ENCODE peak calls at places on chromosome 10, in nine cellular contexts. T, F, N, J, W, U, I, V and G are unnamed samples.

GRCh38 chr10:92538231-92538958 is 35.5 kb downstream of the IDE start:
- DNase-seq in V (no peak), J (no peak), U (no peak), N (no peak), I (no peak), W (no peak), F (no peak), T (no peak), G (no peak)

GRCh38 chr10:26259341-26259740 is 42.8 kb downstream of the GAD2 start:
- DNase-seq in F (no peak), J (no peak), T (no peak), W (no peak), U (no peak), V (no peak), I (no peak), N (no peak), G (no peak)

GRCh38 chr10:22669163-22669711 is 45.1 kb downstream of the PIP4K2A start:
- DNase-seq in F (no peak), T (no peak), V (no peak), J (no peak), N (no peak), U (no peak), I (no peak), W (no peak), G (no peak)

GRCh38 chr10:43315096-43315495 is 48.2 kb upstream of the RASGEF1A start:
- DNase-seq in J (no peak), I (no peak), U (no peak), W (peak; percentile 31), N (no peak), T (no peak), V (no peak), F (no peak), G (no peak)

GRCh38 chr10:114708717-114709352 is 50.8 kb upstream of the ABLIM1 start:
- DNase-seq in V (no peak), I (peak; percentile 91), F (no peak), J (peak; percentile 90), W (no peak), T (no peak), N (no peak), U (no peak), G (no peak)

GRCh38 chr10:95755511-95756004 is 405 bp upstream of the ENTPD1 start:
- DNase-seq in U (no peak), I (no peak), V (no peak), J (no peak), N (peak; percentile 58), T (peak; percentile 15), F (no peak), W (peak; percentile 27), G (no peak)

GRCh38 chr10:33955676-33956075 is 621.2 kb upstream of the NRP1 start:
- DNase-seq in N (no peak), V (no peak), J (no peak), F (no peak), T (no peak), I (no peak), W (no peak), U (no peak), G (no peak)

GRCh38 chr10:131082991-131083465 is 228.5 kb downstream of the TCERG1L start:
- DNase-seq in W (no peak), N (peak; percentile 69), I (no peak), F (no peak), J (no peak), U (no peak), T (no peak), V (no peak), G (no peak)

GRCh38 chr10:86313621-86314041 is 53.0 kb downstream of the GRID1 start:
- DNase-seq in J (no peak), I (no peak), F (no peak), W (no peak), U (no peak), N (peak; percentile 74), T (no peak), V (peak; percentile 32), G (peak; percentile 18)

GRCh38 chr10:79374312-79375191 is 27.3 kb downstream of the PPIF start:
- DNase-seq in J (peak; percentile 58), T (peak; percentile 91), I (no peak), U (peak; percentile 68), N (peak; percentile 94), F (peak; percentile 65), W (peak; percentile 86), V (peak; percentile 90), G (no peak)

GRCh38 chr10:35523670-35524225 is 81.4 kb upstream of the GJD4 start:
- DNase-seq in N (no peak), U (no peak), T (no peak), J (no peak), V (no peak), I (no peak), W (no peak), F (no peak), G (no peak)

GRCh38 chr10:125189162-125189561 is 28.8 kb upstream of the CTBP2 start:
- DNase-seq in J (no peak), F (no peak), I (no peak), U (no peak), T (no peak), N (no peak), W (no peak), V (no peak), G (no peak)

GRCh38 chr10:58588673-58589265 is 76.1 kb downstream of the BICC1 start:
- DNase-seq in F (no peak), I (no peak), V (no peak), T (peak; percentile 19), W (no peak), J (peak; percentile 34), N (peak; percentile 79), U (no peak), G (no peak)

GRCh38 chr10:123429631-123430257 is 236.4 kb upstream of the GPR26 start:
- DNase-seq in I (no peak), W (no peak), T (no peak), F (no peak), N (no peak), J (no peak), V (no peak), U (no peak), G (no peak)

GRCh38 chr10:3720228-3721019 is 64.6 kb downstream of the KLF6 start:
- DNase-seq in T (no peak), J (peak; percentile 97), N (no peak), F (no peak), V (peak; percentile 73), U (no peak), W (no peak), I (peak; percentile 47), G (no peak)

GRCh38 chr10:129964611-129965417 is 740 bp upstream of the EBF3 start:
- DNase-seq in J (no peak), N (peak; percentile 81), V (no peak), I (no peak), U (no peak), W (no peak), F (no peak), T (no peak), G (no peak)

GRCh38 chr10:91006001-91006751 is 85.3 kb upstream of the ANKRD1 start:
- DNase-seq in F (peak; percentile 57), W (peak; percentile 68), N (no peak), U (peak; percentile 66), V (no peak), I (peak; percentile 41), T (peak; percentile 66), J (peak; percentile 64), G (no peak)

GRCh38 chr10:29067161-29067560 is 221.7 kb upstream of the LYZL1 start:
- DNase-seq in W (no peak), F (no peak), N (no peak), I (no peak), J (peak; percentile 86), T (peak; percentile 2), V (no peak), U (no peak), G (no peak)